ENCODE peak calls at places on chromosomes 4 and X, in nine cellular contexts. O is NCI-H526 treated with DMSO at 0.1 percent for 48 hours; Y is activated CD8-positive, alpha-beta memory T cell treated with anti-CD3 and anti-CD28 coated beads for 24 hours; L is Caki2; P is NCI-H1930; X is mucosa of gallbladder; D is left ventricle myocardium inferior; M is stimulated activated CD4-positive, alpha-beta T cell treated with anti-CD3 and anti-CD28 coated beads, Interleukin-1b, Interleukin-23, amount 100 ng/mL, for 24 hours; Z is activated naive CD4-positive, alpha-beta T cell treated with Interleukin-2 at 50 U/mL for 16 hours. N is an unnamed sample.

GRCh38 chrX:70030242-70030823 is 19.4 kb downstream of the AWAT2 start:
- DNase-seq in Z (peak), M (peak), X (no peak), L (peak), Y (peak), O (peak), P (no peak), D (no peak), N (peak)

GRCh38 chr4:83974111-83974789 is 438.3 kb downstream of the GPAT3 start:
- DNase-seq in O (no peak), L (no peak), Z (no peak), X (no peak), P (no peak), M (no peak), Y (no peak), D (no peak), N (no peak)

GRCh38 chr4:109026588-109026987 is 263.7 kb upstream of the ETNPPL start:
- DNase-seq in M (no peak), Z (no peak), O (no peak), X (no peak), P (no peak), D (no peak), L (no peak), Y (no peak), N (no peak)

GRCh38 chr4:52477191-52477590 is 181.9 kb downstream of the USP46 start:
- DNase-seq in M (no peak), P (no peak), D (no peak), L (no peak), Y (no peak), O (no peak), Z (no peak), X (no peak), N (no peak)

GRCh38 chr4:55807556-55807955 is 12.0 kb upstream of the EXOC1L start:
- DNase-seq in P (no peak), O (no peak), M (no peak), D (no peak), L (no peak), X (no peak), Y (no peak), Z (no peak), N (no peak)

GRCh38 chrX:38215141-38215540 is 5.5 kb downstream of the SRPX start:
- DNase-seq in O (no peak), Z (no peak), P (peak), D (no peak), M (no peak), L (no peak), Y (no peak), X (no peak), N (no peak)

GRCh38 chrX:125203379-125203736 is 116.3 kb upstream of the TEX13C start:
- DNase-seq in Z (no peak), L (peak), M (no peak), D (peak), P (no peak), Y (no peak), O (no peak), X (no peak), N (no peak)

GRCh38 chrX:143571521-143571920 is 54.2 kb upstream of the SPANXN3 start:
- DNase-seq in P (no peak), M (no peak), L (no peak), X (no peak), D (no peak), O (no peak), Z (no peak), Y (no peak), N (no peak)

GRCh38 chr4:150886597-150886996 is 128.5 kb downstream of the LRBA start:
- DNase-seq in Z (no peak), M (no peak), X (no peak), D (no peak), P (no peak), Y (no peak), O (no peak), L (peak), N (no peak)

GRCh38 chr4:69830529-69831269 is 29.2 kb downstream of the SULT1E1 start:
- DNase-seq in Z (no peak), X (peak), L (peak), Y (no peak), P (no peak), O (no peak), D (no peak), M (no peak), N (peak)

GRCh38 chrX:129449141-129449540 is 74.1 kb downstream of the SMARCA1 start:
- DNase-seq in P (no peak), L (no peak), M (no peak), Y (no peak), O (no peak), D (no peak), X (no peak), Z (no peak), N (no peak)

GRCh38 chr4:67452100-67452887 is 93.0 kb downstream of the CENPC start:
- DNase-seq in M (no peak), X (no peak), P (no peak), L (no peak), D (no peak), Y (no peak), O (no peak), Z (no peak), N (peak)